ENCODE peak calls at places on chromosomes 12 and 14, in eight cellular contexts. P is fibroblast of mammary gland, F is lower leg skin, R is Peyer's patch, T is GM12865, X is HCT116, D is testis, I is coronary artery. O is an unnamed sample.

GRCh38 chr12:124940393-124941169 is 26.1 kb upstream of the UBC start:
- DNase-seq in I (peak; percentile 94), T (peak; percentile 93), P (peak; percentile 94), R (peak; percentile 93), F (peak; percentile 98), D (peak; percentile 95), X (peak; percentile 86), O (peak; percentile 83)

GRCh38 chr12:130646690-130647089 is 69.4 kb downstream of the RIMBP2 start:
- DNase-seq in I (no peak), D (no peak), T (no peak), P (no peak), R (no peak), X (no peak), F (no peak), O (no peak)

GRCh38 chr14:90658541-90658967 is 157.7 kb downstream of the TTC7B start:
- DNase-seq in P (no peak), R (no peak), F (no peak), I (no peak), X (no peak), T (peak; percentile 16), D (no peak), O (no peak)

GRCh38 chr14:79510659-79511058 is 700.6 kb downstream of the DIO2 start:
- DNase-seq in R (no peak), X (no peak), F (no peak), I (no peak), T (no peak), D (no peak), P (peak; percentile 45), O (no peak)

GRCh38 chr14:68168460-68169109 is 349.0 kb downstream of the RAD51B start:
- DNase-seq in D (no peak), X (no peak), R (no peak), I (no peak), F (no peak), T (no peak), P (no peak), O (no peak)

GRCh38 chr12:117318591-117318990 is 42.8 kb downstream of the NOS1 start:
- DNase-seq in D (no peak), R (no peak), P (no peak), T (no peak), X (no peak), I (no peak), F (no peak), O (no peak)

GRCh38 chr12:117236456-117237001 is 46.3 kb upstream of the FBXO21 start:
- DNase-seq in F (peak; percentile 96), D (peak; percentile 94), P (peak; percentile 65), I (no peak), R (peak; percentile 50), T (peak; percentile 80), X (peak; percentile 58), O (peak; percentile 91)

GRCh38 chr14:83826838-83827237 is 1703.1 kb upstream of the FLRT2 start:
- DNase-seq in I (no peak), R (no peak), F (no peak), T (no peak), P (peak; percentile 48), D (no peak), X (no peak), O (no peak)

GRCh38 chr12:108568653-108569154 is 6.3 kb downstream of the ISCU start:
- DNase-seq in R (peak; percentile 66), F (peak; percentile 69), X (no peak), D (no peak), P (no peak), T (peak; percentile 98), I (no peak), O (no peak)

GRCh38 chr12:50589650-50590435 is 85.1 kb downstream of the DIP2B start:
- DNase-seq in R (no peak), I (no peak), D (no peak), X (no peak), F (no peak), P (peak; percentile 70), T (no peak), O (no peak)

GRCh38 chr14:50599700-50600444 is 39.9 kb downstream of the ATL1 start:
- DNase-seq in I (no peak), T (peak; percentile 55), X (peak; percentile 38), D (no peak), F (no peak), R (no peak), P (peak; percentile 70), O (no peak)

GRCh38 chr14:49995162-49995561 is 102.3 kb downstream of the ARF6 start:
- DNase-seq in I (no peak), R (no peak), X (no peak), D (no peak), F (no peak), T (no peak), P (no peak), O (no peak)

GRCh38 chr14:87175175-87175574 is 817.8 kb downstream of the GALC start:
- DNase-seq in R (no peak), P (no peak), T (no peak), X (no peak), D (no peak), F (no peak), I (no peak), O (no peak)

GRCh38 chr14:76313861-76314260 is 62.1 kb upstream of the ESRRB start:
- DNase-seq in I (no peak), T (no peak), X (no peak), P (no peak), D (no peak), R (no peak), F (no peak), O (no peak)

GRCh38 chr12:131724534-131724933 is 13.6 kb downstream of the SFSWAP start:
- DNase-seq in R (no peak), D (no peak), T (no peak), X (no peak), I (no peak), P (no peak), F (no peak), O (no peak)

GRCh38 chr12:28814246-28814645 is 334.8 kb upstream of the FAR2 start:
- DNase-seq in F (no peak), X (no peak), R (no peak), I (no peak), P (no peak), T (no peak), D (no peak), O (no peak)

GRCh38 chr12:108975024-108975593 is 45.8 kb downstream of the SVOP start:
- DNase-seq in F (no peak), T (no peak), I (no peak), D (no peak), X (no peak), R (no peak), P (no peak), O (no peak)

GRCh38 chr12:30533518-30533917 is 162.2 kb downstream of the IPO8 start:
- DNase-seq in T (no peak), F (no peak), D (no peak), X (no peak), I (no peak), P (peak; percentile 63), R (no peak), O (no peak)

GRCh38 chr14:52527052-52527451 is 25.3 kb downstream of the TXNDC16 start:
- DNase-seq in R (no peak), T (no peak), X (no peak), F (no peak), D (no peak), P (no peak), I (no peak), O (no peak)
- TF ChIP-seq CTCF in R (no peak), T (no peak), X (no peak), F (no peak), D (no peak), P (no peak), I (no peak), O (no peak)

GRCh38 chr14:102510616-102511520 is 1.3 kb upstream of the ANKRD9 start:
- DNase-seq in F (no peak), T (no peak), P (no peak), X (no peak), R (peak; percentile 25), I (no peak), D (peak; percentile 36), O (peak; percentile 67)

GRCh38 chr14:102508774-102509743 is 517 bp downstream of the ANKRD9 start:
- DNase-seq in X (no peak), P (peak; percentile 48), T (no peak), F (peak; percentile 94), R (peak; percentile 35), D (peak; percentile 65), I (no peak), O (no peak)

GRCh38 chr14:102508410-102508773 is 1.2 kb downstream of the ANKRD9 start:
- DNase-seq in R (no peak), D (no peak), T (no peak), P (no peak), F (peak; percentile 92), X (no peak), I (peak; percentile 74), O (no peak)

GRCh38 chr14:102511538-102511937 is 2.0 kb upstream of the ANKRD9 start:
- DNase-seq in R (no peak), I (no peak), D (no peak), T (no peak), F (no peak), X (no peak), P (no peak), O (no peak)

GRCh38 chr14:102509744-102510615 is at the start of gene ANKRD9:
- DNase-seq in X (peak; percentile 78), P (peak; percentile 87), I (peak; percentile 93), T (peak; percentile 96), R (peak; percentile 90), D (peak; percentile 95), F (peak; percentile 99), O (peak; percentile 96)
- TF ChIP-seq CTCF in X (no peak), P (no peak), I (no peak), T (no peak), R (no peak), D (no peak), F (no peak), O (no peak)

DNA sequence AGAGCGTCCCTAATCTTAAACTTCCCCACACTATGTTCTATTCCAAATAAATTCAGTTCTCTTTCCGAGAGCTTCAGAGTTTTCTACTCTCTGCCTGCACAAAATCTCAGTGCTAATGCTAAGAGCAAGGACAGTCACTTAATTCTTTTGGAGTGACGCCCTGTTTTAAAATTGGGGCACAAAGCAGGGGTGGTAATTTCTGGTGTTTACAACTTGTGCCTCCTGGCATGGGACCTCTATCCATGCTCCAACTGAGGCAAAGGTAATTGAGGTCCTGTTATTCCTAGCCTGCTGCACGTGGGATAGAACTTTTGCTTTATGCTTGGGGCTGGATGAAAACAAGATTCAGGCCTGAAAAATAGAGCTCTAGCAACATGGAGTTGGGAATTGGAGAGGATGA is 22.9 kb downstream of the C12orf50 start:
- DNase-seq in X (no peak), P (no peak), D (no peak), F (no peak), R (no peak), T (no peak), I (no peak), O (no peak)
- TF ChIP-seq CTCF in X (no peak), P (no peak), D (no peak), F (no peak), R (no peak), T (no peak), I (no peak), O (no peak)

DNA sequence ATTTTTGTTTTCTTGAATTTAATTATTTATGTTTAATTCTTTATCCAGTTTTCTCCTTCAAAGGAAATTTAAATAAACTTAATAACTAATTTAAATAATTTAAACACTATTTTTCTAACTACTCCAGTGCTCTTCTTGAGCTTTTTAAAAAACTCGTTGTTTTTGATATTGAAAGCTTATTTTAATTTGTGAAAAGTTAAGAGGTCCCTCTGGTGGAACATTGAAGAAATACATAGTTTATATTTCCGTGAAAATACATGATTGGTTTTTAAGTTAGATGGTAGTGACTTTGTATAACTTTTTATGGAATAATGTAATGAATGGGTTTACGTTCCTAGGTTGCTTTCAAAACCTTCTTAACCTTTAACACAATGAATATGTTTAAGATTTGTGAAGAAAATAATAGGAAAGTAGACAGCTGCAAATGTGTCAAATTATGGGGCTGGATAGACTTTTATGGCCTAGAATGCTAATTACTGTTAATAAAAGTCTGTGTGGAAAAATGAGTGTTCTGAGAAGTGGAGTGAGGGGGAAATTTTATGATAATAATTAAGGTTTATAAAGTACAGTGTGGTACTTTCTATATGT is 45.9 kb upstream of the MSRB3 start:
- DNase-seq in R (no peak), I (no peak), T (peak; percentile 39), P (peak; percentile 48), D (no peak), X (no peak), F (no peak), O (no peak)
- TF ChIP-seq CTCF in R (no peak), I (peak; percentile 28), T (peak; percentile 13), P (peak; percentile 42), D (no peak), X (peak; percentile 52), F (no peak), O (peak; percentile 80)

O was measured in mesothelial cell of epicardium.